ENCODE peak calls at places on chromosomes 2 and 18, in four cellular contexts. S, M, G and F are unnamed samples.

GRCh38 chr18:59628995-59629394 is 68.2 kb downstream of the CCBE1 start:
- DNase-seq in S (no peak), M (peak; percentile 45), G (no peak), F (no peak)

GRCh38 chr2:75466708-75467311 is 93.9 kb downstream of the EVA1A start:
- DNase-seq in S (peak; percentile 29), M (peak; percentile 15), G (peak; percentile 68), F (peak; percentile 24)

GRCh38 chr2:3102081-3102914 is 275.3 kb downstream of the EIPR1 start:
- DNase-seq in S (no peak), M (no peak), G (no peak), F (no peak)

GRCh38 chr2:127208313-127208712 is 11.8 kb downstream of the CYP27C1 start:
- DNase-seq in S (no peak), M (peak; percentile 19), G (peak; percentile 86), F (no peak)

GRCh38 chr2:128260239-128261138 is 58.2 kb downstream of the HS6ST1 start:
- DNase-seq in S (peak; percentile 61), M (peak; percentile 81), G (peak; percentile 83), F (peak; percentile 78)

GRCh38 chr2:190343500-190344274 is at the start of gene INPP1:
- DNase-seq in S (peak; percentile 44), M (peak; percentile 65), G (peak; percentile 61), F (peak; percentile 9)

GRCh38 chr2:53253244-53253643 is 514.4 kb upstream of the CHAC2 start:
- DNase-seq in S (no peak), M (peak; percentile 2), G (no peak), F (no peak)

GRCh38 chr2:204335642-204336041 is 209.6 kb upstream of the PARD3B start:
- DNase-seq in S (no peak), M (no peak), G (no peak), F (no peak)

GRCh38 chr18:36630917-36631316 is 197.9 kb downstream of the TPGS2 start:
- DNase-seq in S (no peak), M (no peak), G (no peak), F (no peak)

GRCh38 chr2:167489307-167489706 is 601.0 kb downstream of the XIRP2 start:
- DNase-seq in S (no peak), M (no peak), G (no peak), F (no peak)

GRCh38 chr18:35073186-35074105 is 32.2 kb downstream of the MAPRE2 start:
- DNase-seq in S (no peak), M (peak; percentile 51), G (no peak), F (peak; percentile 27)

GRCh38 chr18:4096501-4096900 is 358.6 kb downstream of the DLGAP1 start:
- DNase-seq in S (no peak), M (peak; percentile 26), G (no peak), F (no peak)

GRCh38 chr2:225076125-225076524 is 33.9 kb upstream of the DOCK10 start:
- DNase-seq in S (no peak), M (peak; percentile 32), G (no peak), F (no peak)

GRCh38 chr2:232438951-232439757 is 16.8 kb upstream of the ALPI start:
- DNase-seq in S (no peak), M (no peak), G (peak; percentile 63), F (peak; percentile 56)
- H4K91ac ChIP-seq in S (no peak overlapping the region), M (no peak overlapping the region), G (no peak overlapping the region), F (no peak overlapping the region)

GRCh38 chr2:240996834-240997140 is 1.6 kb upstream of the SNED1 start:
- DNase-seq in S (no peak), M (no peak), G (peak; percentile 22), F (no peak)

GRCh38 chr2:240997856-240998705 is at the start of gene SNED1:
- DNase-seq in S (peak; percentile 84), M (peak; percentile 66), G (peak; percentile 89), F (peak; percentile 63)

GRCh38 chr2:240997141-240997855 is 1.1 kb upstream of the SNED1 start:
- DNase-seq in S (no peak), M (no peak), G (no peak), F (no peak)

GRCh38 chr2:240995041-240995960 is 3.1 kb upstream of the SNED1 start:
- DNase-seq in S (no peak), M (no peak), G (no peak), F (no peak)

GRCh38 chr2:240996161-240996833 is 2.1 kb upstream of the SNED1 start:
- DNase-seq in S (no peak), M (no peak), G (peak; percentile 21), F (no peak)
- H4K8ac ChIP-seq in S (no peak overlapping the region), M (no peak overlapping the region), G (no peak overlapping the region), F (no peak overlapping the region)

DNA sequence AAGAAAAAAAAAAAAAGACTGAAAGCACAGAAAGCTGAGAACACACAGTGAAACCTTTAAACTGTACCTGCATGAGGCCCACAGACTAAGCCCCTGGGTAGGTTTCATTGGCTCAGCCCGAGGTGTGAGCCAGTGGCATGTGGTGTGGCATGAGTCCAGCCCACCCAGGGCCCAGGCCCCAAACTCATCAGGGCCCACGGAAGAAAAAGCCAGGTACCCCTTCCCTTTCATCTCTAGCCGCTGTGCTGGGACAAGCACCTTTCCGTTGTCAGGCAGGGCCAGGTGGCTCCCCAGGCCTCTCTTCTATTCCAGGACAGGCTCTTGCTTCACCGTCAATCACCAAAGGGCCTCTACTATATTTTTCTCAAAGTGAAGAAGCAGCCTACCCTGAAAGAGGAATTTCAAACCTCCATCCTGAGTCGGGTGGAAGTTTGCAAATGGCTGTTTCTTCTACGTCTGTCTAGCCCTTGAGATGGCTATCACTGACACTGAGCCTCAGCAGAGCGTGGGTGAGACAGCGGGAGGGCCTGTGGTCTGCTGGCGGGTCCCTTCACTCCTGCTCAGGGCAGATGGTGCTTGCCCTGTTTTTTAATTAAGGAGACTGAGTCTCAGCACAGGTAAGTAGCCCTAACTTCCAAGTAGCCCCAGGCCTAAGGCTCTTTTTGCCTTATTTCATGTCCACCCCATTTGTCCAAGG is 8.6 kb downstream of the DNAJB2 start:
- DNase-seq in S (no peak), M (no peak), G (no peak), F (no peak)
- H3K9ac ChIP-seq in S (no peak overlapping the region), M (no peak overlapping the region), G (no peak overlapping the region), F (no peak overlapping the region)

GRCh38 chr2:42495234-42495581 is 1.4 kb upstream of the KCNG3 start:
- DNase-seq in S (no peak), M (no peak), G (no peak), F (no peak)
- H4K91ac ChIP-seq in S (no peak overlapping the region), M (no peak overlapping the region), G (no peak overlapping the region), F (no peak overlapping the region)

DNA sequence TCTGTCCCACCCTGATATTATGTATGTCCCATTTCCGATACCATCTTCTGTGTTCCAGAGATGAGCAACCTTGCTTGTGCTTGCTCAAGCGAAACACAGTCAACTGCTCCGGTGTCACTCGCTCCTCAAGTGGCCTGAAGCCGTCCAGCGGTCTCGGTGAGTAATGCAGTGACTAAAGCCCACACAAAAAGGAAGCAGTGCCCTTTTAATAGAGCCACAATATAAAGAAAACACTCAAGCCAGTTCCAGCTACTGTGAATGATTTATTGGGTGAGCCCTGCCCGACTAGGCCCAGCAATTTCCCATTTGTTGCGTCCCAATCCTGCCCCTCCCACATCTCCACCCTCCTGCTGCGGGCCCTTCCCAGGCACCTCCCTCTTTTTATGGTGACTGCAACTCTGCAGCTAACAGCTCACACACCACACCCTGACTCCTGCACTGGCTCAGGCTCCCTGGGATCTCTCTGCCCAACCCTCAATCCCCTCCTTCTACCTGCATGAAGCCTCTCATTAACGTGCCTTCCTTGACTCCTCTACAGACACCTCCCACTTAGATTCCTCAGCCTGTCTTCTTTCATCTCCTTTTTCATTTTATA is 44.2 kb upstream of the DSC1 start:
- DNase-seq in S (no peak), M (peak; percentile 23), G (peak; percentile 80), F (peak; percentile 84)
- H4K8ac ChIP-seq in S (peak overlapping the region; percentile 75), M (no peak overlapping the region), G (no peak overlapping the region), F (no peak overlapping the region)